ENCODE peak calls at places on chromosomes 3 and 15, in seven cellular contexts. One of them, this sample, is unnamed.

GRCh38 chr3:191254098-191254873 is 55.2 kb downstream of the OSTN start:
- DNase-seq in H1: no peak
- DNase-seq in SK-N-SH: no peak
- DNase-seq in K562: no peak
- DNase-seq in GM12891: no peak
- DNase-seq in HepG2: no peak
- DNase-seq in GM12892: no peak
- DNase-seq in this sample: no peak

GRCh38 chr3:33392703-33393125 is 47.5 kb downstream of the UBP1 start:
- DNase-seq in HepG2: no peak
- DNase-seq in K562: no peak
- DNase-seq in GM12892: no peak
- DNase-seq in H1: no peak
- DNase-seq in GM12891: no peak
- DNase-seq in SK-N-SH: no peak
- DNase-seq in this sample: no peak

GRCh38 chr3:83934208-83935150 is 1024.3 kb upstream of the CADM2 start:
- DNase-seq in GM12891: no peak
- DNase-seq in GM12892: no peak
- DNase-seq in K562: no peak
- DNase-seq in H1: no peak
- DNase-seq in SK-N-SH: no peak
- DNase-seq in HepG2: peak; percentile 4
- DNase-seq in this sample: peak; percentile 5

GRCh38 chr15:76866716-76867321 is 38.3 kb downstream of the SCAPER start:
- DNase-seq in K562: peak; percentile 10
- DNase-seq in H1: no peak
- DNase-seq in GM12891: no peak
- DNase-seq in SK-N-SH: peak; percentile 29
- DNase-seq in HepG2: peak; percentile 34
- DNase-seq in GM12892: no peak
- DNase-seq in this sample: no peak

GRCh38 chr15:64944961-64945360 is 33.3 kb downstream of the ANKDD1A start:
- DNase-seq in HepG2: no peak
- DNase-seq in K562: no peak
- DNase-seq in H1: no peak
- DNase-seq in GM12891: no peak
- DNase-seq in SK-N-SH: no peak
- DNase-seq in GM12892: no peak
- DNase-seq in this sample: no peak

GRCh38 chr3:154334973-154335420 is 10.7 kb upstream of the DHX36 start:
- DNase-seq in K562: peak; percentile 27
- DNase-seq in HepG2: peak; percentile 20
- DNase-seq in SK-N-SH: peak; percentile 27
- DNase-seq in GM12892: no peak
- DNase-seq in H1: no peak
- DNase-seq in GM12891: no peak
- DNase-seq in this sample: no peak

GRCh38 chr3:190790185-190790584 is 72.3 kb downstream of the GMNC start:
- DNase-seq in GM12891: no peak
- DNase-seq in GM12892: no peak
- DNase-seq in HepG2: no peak
- DNase-seq in SK-N-SH: no peak
- DNase-seq in H1: no peak
- DNase-seq in K562: no peak
- DNase-seq in this sample: no peak

GRCh38 chr3:159978353-159978752 is 10.3 kb upstream of the IL12A start:
- DNase-seq in H1: no peak
- DNase-seq in HepG2: peak; percentile 80
- DNase-seq in GM12892: no peak
- DNase-seq in K562: no peak
- DNase-seq in SK-N-SH: peak; percentile 13
- DNase-seq in GM12891: no peak
- DNase-seq in this sample: no peak

GRCh38 chr15:84961707-84962106 is 19.9 kb upstream of the PDE8A start:
- DNase-seq in K562: no peak
- DNase-seq in GM12891: no peak
- DNase-seq in SK-N-SH: no peak
- DNase-seq in HepG2: no peak
- DNase-seq in H1: no peak
- DNase-seq in GM12892: no peak
- DNase-seq in this sample: no peak

GRCh38 chr15:101424984-101425383 is 64.5 kb downstream of the PCSK6 start:
- DNase-seq in GM12891: no peak
- DNase-seq in H1: no peak
- DNase-seq in K562: no peak
- DNase-seq in SK-N-SH: no peak
- DNase-seq in GM12892: no peak
- DNase-seq in HepG2: no peak
- DNase-seq in this sample: no peak

GRCh38 chr3:66463054-66463631 is 37.7 kb downstream of the LRIG1 start:
- DNase-seq in H1: no peak
- DNase-seq in HepG2: peak; percentile 82
- DNase-seq in K562: no peak
- DNase-seq in SK-N-SH: no peak
- DNase-seq in GM12891: no peak
- DNase-seq in GM12892: no peak
- DNase-seq in this sample: no peak

GRCh38 chr3:15341030-15341726 is 8.8 kb upstream of the SH3BP5 start:
- DNase-seq in SK-N-SH: no peak
- DNase-seq in GM12891: no peak
- DNase-seq in HepG2: no peak
- DNase-seq in K562: no peak
- DNase-seq in GM12892: no peak
- DNase-seq in H1: no peak
- DNase-seq in this sample: no peak
- TF ChIP-seq TAF1 in SK-N-SH: no peak
- TF ChIP-seq TAF1 in GM12891: no peak
- TF ChIP-seq TAF1 in HepG2: no peak
- TF ChIP-seq TAF1 in K562: no peak
- TF ChIP-seq TAF1 in GM12892: no peak
- TF ChIP-seq TAF1 in H1: no peak
- TF ChIP-seq TAF1 in this sample: no peak

GRCh38 chr15:53979051-53979788 is 979 bp downstream of the UNC13C start:
- DNase-seq in GM12892: no peak
- DNase-seq in GM12891: no peak
- DNase-seq in SK-N-SH: no peak
- DNase-seq in K562: no peak
- DNase-seq in H1: no peak
- DNase-seq in HepG2: no peak
- DNase-seq in this sample: no peak
- TF ChIP-seq TAF1 in GM12892: no peak
- TF ChIP-seq TAF1 in GM12891: no peak
- TF ChIP-seq TAF1 in SK-N-SH: no peak
- TF ChIP-seq TAF1 in K562: no peak
- TF ChIP-seq TAF1 in H1: no peak
- TF ChIP-seq TAF1 in HepG2: no peak
- TF ChIP-seq TAF1 in this sample: no peak

DNA sequence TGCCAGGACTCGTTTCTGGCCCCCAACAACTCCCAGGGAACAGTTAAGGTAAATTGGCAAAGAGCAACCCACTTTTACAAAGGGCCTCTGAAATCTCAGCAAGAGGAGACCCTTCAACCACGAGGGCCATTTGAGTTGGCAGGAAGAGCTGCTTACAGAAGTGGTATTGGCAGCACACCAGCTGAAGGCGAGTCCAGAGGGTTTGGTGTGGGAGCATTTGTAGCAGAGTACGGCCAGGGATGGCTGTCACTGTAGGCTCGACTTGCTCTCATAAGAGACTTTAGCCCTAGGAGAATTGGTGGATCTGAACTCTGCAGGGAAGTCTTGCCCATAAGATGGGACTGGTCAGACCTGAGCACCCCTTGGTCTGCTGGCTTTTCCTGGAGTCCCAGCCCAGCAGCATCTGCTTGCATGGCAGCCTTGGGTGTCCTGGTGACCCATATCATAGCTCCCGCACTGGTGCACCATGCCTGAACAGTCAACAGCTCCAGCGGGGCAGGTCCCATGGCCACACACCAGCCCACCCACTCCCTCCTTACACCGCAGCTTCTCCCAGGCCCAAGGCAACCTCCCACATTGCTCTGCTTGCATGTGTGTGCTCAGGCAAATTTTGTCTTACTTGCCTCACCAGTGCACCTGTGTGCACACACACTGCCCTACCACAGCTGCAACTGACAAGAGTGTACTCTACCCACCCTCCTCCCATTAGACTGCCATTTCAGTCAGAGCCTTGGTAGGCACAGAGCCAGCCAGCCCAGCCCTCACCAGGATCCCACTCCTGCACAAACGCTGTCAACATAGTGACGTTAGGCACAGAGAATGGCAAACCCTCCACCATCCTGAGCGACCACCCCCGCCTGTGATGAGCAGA is 861.6 kb upstream of the DPPA4 start:
- DNase-seq in GM12891: no peak
- DNase-seq in SK-N-SH: no peak
- DNase-seq in K562: no peak
- DNase-seq in HepG2: no peak
- DNase-seq in GM12892: no peak
- DNase-seq in H1: no peak
- DNase-seq in this sample: no peak
- TF ChIP-seq TAF1 in GM12891: no peak
- TF ChIP-seq TAF1 in SK-N-SH: no peak
- TF ChIP-seq TAF1 in K562: no peak
- TF ChIP-seq TAF1 in HepG2: no peak
- TF ChIP-seq TAF1 in GM12892: no peak
- TF ChIP-seq TAF1 in H1: no peak
- TF ChIP-seq TAF1 in this sample: no peak

GRCh38 chr15:91202510-91202909 is 102.5 kb downstream of the SV2B start:
- DNase-seq in HepG2: no peak
- DNase-seq in GM12892: no peak
- DNase-seq in GM12891: no peak
- DNase-seq in SK-N-SH: no peak
- DNase-seq in H1: no peak
- DNase-seq in K562: no peak
- DNase-seq in this sample: no peak
- TF ChIP-seq TAF1 in HepG2: no peak
- TF ChIP-seq TAF1 in GM12892: no peak
- TF ChIP-seq TAF1 in GM12891: no peak
- TF ChIP-seq TAF1 in SK-N-SH: no peak
- TF ChIP-seq TAF1 in H1: no peak
- TF ChIP-seq TAF1 in K562: no peak
- TF ChIP-seq TAF1 in this sample: no peak

GRCh38 chr3:37836589-37836988 is 25.1 kb upstream of the CTDSPL start:
- DNase-seq in H1: no peak
- DNase-seq in GM12891: no peak
- DNase-seq in HepG2: no peak
- DNase-seq in SK-N-SH: no peak
- DNase-seq in K562: no peak
- DNase-seq in GM12892: no peak
- DNase-seq in this sample: no peak
- TF ChIP-seq TAF1 in H1: no peak
- TF ChIP-seq TAF1 in GM12891: no peak
- TF ChIP-seq TAF1 in HepG2: no peak
- TF ChIP-seq TAF1 in SK-N-SH: no peak
- TF ChIP-seq TAF1 in K562: no peak
- TF ChIP-seq TAF1 in GM12892: no peak
- TF ChIP-seq TAF1 in this sample: no peak